ENCODE peak calls at places on chromosome 5, in seven cellular contexts. T is iris pigment epithelial cell; R is mammary epithelial cell; S is Panc1; N is NCI-H2107; C is activated CD4-positive, alpha-beta T cell treated with anti-CD3 and anti-CD28 coated beads, Interleukin-2, amount 10 ng/mL, durations not matched to agents 7 days and 5 days; M is activated T-cell treated with anti-CD3 and anti-CD28 coated beads, Interleukin-2, amount 50 U/mL, for 48 hours. K is an unnamed sample.

GRCh38 chr5:152584103-152584502 is 179.0 kb upstream of the NMUR2 start:
- DNase-seq in C (no peak), N (no peak), S (no peak), T (no peak), M (no peak), R (no peak), K (no peak)

GRCh38 chr5:39919876-39920275 is 495.1 kb upstream of the DAB2 start:
- DNase-seq in C (no peak), S (no peak), N (no peak), M (no peak), R (no peak), T (no peak), K (no peak)

GRCh38 chr5:64939772-64940510 is 171.2 kb downstream of the CWC27 start:
- DNase-seq in R (no peak), C (no peak), N (no peak), S (no peak), T (peak; percentile 76), M (no peak), K (peak; percentile 50)

GRCh38 chr5:139985733-139986132 is 57.4 kb downstream of the NRG2 start:
- DNase-seq in T (peak; percentile 44), N (no peak), S (peak; percentile 89), M (no peak), R (peak; percentile 98), C (no peak), K (peak; percentile 56)

GRCh38 chr5:123505633-123506032 is 6.3 kb upstream of the CSNK1G3 start:
- DNase-seq in M (no peak), R (no peak), T (no peak), S (no peak), C (no peak), N (no peak), K (no peak)

GRCh38 chr5:104998169-104998568 is 1435.6 kb upstream of the NUDT12 start:
- DNase-seq in M (no peak), N (no peak), R (no peak), C (no peak), S (no peak), T (no peak), K (no peak)

GRCh38 chr5:102277059-102277621 is 18.9 kb downstream of the SLCO4C1 start:
- DNase-seq in S (no peak), C (no peak), R (no peak), M (no peak), N (no peak), T (no peak), K (no peak)

GRCh38 chr5:151742870-151743294 is 15.5 kb downstream of the ATOX1 start:
- DNase-seq in C (no peak), S (peak; percentile 43), R (peak; percentile 58), M (no peak), N (no peak), T (peak; percentile 68), K (peak; percentile 91)

GRCh38 chr5:87732875-87733768 is 320.4 kb upstream of the CCNH start:
- DNase-seq in M (no peak), T (no peak), S (no peak), R (no peak), C (no peak), N (no peak), K (no peak)

GRCh38 chr5:97764700-97765099 is 581.7 kb upstream of the RIOK2 start:
- DNase-seq in M (no peak), S (peak; percentile 55), C (no peak), N (no peak), R (peak; percentile 61), T (peak; percentile 93), K (no peak)

GRCh38 chr5:36607114-36607561 is 732 bp downstream of the SLC1A3 start:
- DNase-seq in S (no peak), T (peak; percentile 50), C (no peak), R (peak; percentile 46), M (no peak), N (peak; percentile 8), K (peak; percentile 81)

K was measured in mesendoderm.